ENCODE peak calls at places on chromosomes 11 and 22, in seven cellular contexts. G is K562; K is RCC 7860; T is activated CD8-positive, alpha-beta memory T cell treated with anti-CD3 and anti-CD28 coated beads for 4 hours; Q is mesothelial cell of epicardium; E is AG08396; D is naive thymus-derived CD4-positive, alpha-beta T cell. J is an unnamed sample.

GRCh38 chr11:16989554-16989953 is 24.7 kb downstream of the PLEKHA7 start:
- DNase-seq in G (no peak), E (no peak), T (no peak), Q (no peak), K (no peak), D (no peak), J (no peak)

GRCh38 chr11:95487391-95487790 is 256.4 kb upstream of the SESN3 start:
- DNase-seq in Q (no peak), G (no peak), T (no peak), E (no peak), K (no peak), D (no peak), J (peak; percentile 83)

GRCh38 chr11:102115557-102115956 is 5.3 kb downstream of the YAP1 start:
- DNase-seq in D (no peak), T (no peak), Q (no peak), K (peak; percentile 83), G (no peak), E (peak; percentile 30), J (no peak)

GRCh38 chr11:86941077-86941870 is 13.9 kb downstream of the FZD4 start:
- DNase-seq in G (no peak), K (no peak), D (no peak), Q (no peak), E (no peak), T (no peak), J (no peak)

GRCh38 chr22:49948116-49948515 is 12.5 kb upstream of the PIM3 start:
- DNase-seq in E (no peak), K (no peak), T (no peak), D (no peak), Q (no peak), G (no peak), J (no peak)

GRCh38 chr11:30244255-30244654 is 13.4 kb downstream of the FSHB start:
- DNase-seq in Q (no peak), E (peak; percentile 7), G (no peak), T (no peak), K (peak; percentile 38), D (no peak), J (no peak)

GRCh38 chr22:24417901-24418641 is 9.3 kb upstream of the ADORA2A start:
- DNase-seq in D (no peak), E (no peak), Q (no peak), T (no peak), K (no peak), G (no peak), J (no peak)

GRCh38 chr11:123822022-123822421 is 15.9 kb upstream of the OR6M1 start:
- DNase-seq in K (no peak), E (no peak), T (no peak), G (no peak), D (no peak), Q (no peak), J (no peak)

GRCh38 chr22:39089928-39090327 is 7.1 kb upstream of the APOBEC3H start:
- DNase-seq in K (no peak), Q (no peak), D (no peak), T (no peak), E (no peak), G (peak; percentile 19), J (no peak)

GRCh38 chr11:113048820-113049555 is 87.8 kb downstream of the NCAM1 start:
- DNase-seq in K (peak; percentile 81), E (no peak), T (no peak), Q (no peak), D (no peak), G (no peak), J (no peak)

GRCh38 chr11:128467610-128468041 is 119.7 kb downstream of the ETS1 start:
- DNase-seq in Q (no peak), D (peak; percentile 46), K (peak; percentile 99), T (no peak), E (peak; percentile 88), G (no peak), J (no peak)

GRCh38 chr11:62546937-62547625 is 475 bp upstream of the AHNAK start:
- DNase-seq in G (no peak), E (peak; percentile 60), D (no peak), Q (no peak), T (no peak), K (peak; percentile 18), J (no peak)

GRCh38 chr11:68992743-68993255 is 12.0 kb upstream of the MRGPRD start:
- DNase-seq in E (no peak), K (no peak), G (no peak), Q (no peak), D (no peak), T (no peak), J (no peak)